ENCODE peak calls at places on chromosomes 4 and X, in ten cellular contexts. One of them, this sample, is unnamed.

GRCh38 chr4:82744284-82744963 is 54.2 kb downstream of the SCD5 start:
- DNase-seq in neural progenitor cell: no peak
- DNase-seq in spleen: no peak
- DNase-seq in stomach: peak
- DNase-seq in heart right ventricle: no peak
- DNase-seq in uterus: no peak
- DNase-seq in astrocyte of the spinal cord: peak
- DNase-seq in esophagus squamous epithelium: no peak
- DNase-seq in cardiac muscle cell: no peak
- DNase-seq in ovary: no peak
- DNase-seq in this sample: no peak

GRCh38 chr4:177177446-177178160 is 132.1 kb upstream of the NEIL3 start:
- DNase-seq in neural progenitor cell: no peak
- DNase-seq in astrocyte of the spinal cord: peak
- DNase-seq in spleen: no peak
- DNase-seq in stomach: no peak
- DNase-seq in cardiac muscle cell: peak
- DNase-seq in heart right ventricle: no peak
- DNase-seq in esophagus squamous epithelium: no peak
- DNase-seq in uterus: no peak
- DNase-seq in ovary: no peak
- DNase-seq in this sample: no peak

GRCh38 chr4:168797176-168797575 is 212.9 kb downstream of the CBR4 start:
- DNase-seq in spleen: no peak
- DNase-seq in esophagus squamous epithelium: no peak
- DNase-seq in uterus: no peak
- DNase-seq in ovary: no peak
- DNase-seq in astrocyte of the spinal cord: peak
- DNase-seq in neural progenitor cell: no peak
- DNase-seq in stomach: no peak
- DNase-seq in heart right ventricle: no peak
- DNase-seq in cardiac muscle cell: peak
- DNase-seq in this sample: no peak

GRCh38 chrX:72621619-72622485 is 49.2 kb upstream of the HDAC8 start:
- DNase-seq in stomach: no peak
- DNase-seq in astrocyte of the spinal cord: peak
- DNase-seq in ovary: no peak
- DNase-seq in neural progenitor cell: no peak
- DNase-seq in uterus: no peak
- DNase-seq in cardiac muscle cell: peak
- DNase-seq in esophagus squamous epithelium: no peak
- DNase-seq in spleen: no peak
- DNase-seq in heart right ventricle: no peak
- DNase-seq in this sample: no peak

GRCh38 chr4:136713140-136713539 is 819.2 kb downstream of the PCDH18 start:
- DNase-seq in cardiac muscle cell: peak
- DNase-seq in uterus: no peak
- DNase-seq in heart right ventricle: no peak
- DNase-seq in ovary: no peak
- DNase-seq in astrocyte of the spinal cord: peak
- DNase-seq in stomach: no peak
- DNase-seq in spleen: no peak
- DNase-seq in esophagus squamous epithelium: no peak
- DNase-seq in neural progenitor cell: no peak
- DNase-seq in this sample: no peak

GRCh38 chrX:129771266-129771995 is 8.3 kb upstream of the SASH3 start:
- DNase-seq in heart right ventricle: no peak
- DNase-seq in cardiac muscle cell: no peak
- DNase-seq in spleen: peak
- DNase-seq in neural progenitor cell: no peak
- DNase-seq in ovary: no peak
- DNase-seq in stomach: no peak
- DNase-seq in esophagus squamous epithelium: no peak
- DNase-seq in astrocyte of the spinal cord: no peak
- DNase-seq in uterus: no peak
- DNase-seq in this sample: no peak

GRCh38 chr4:161252520-161253141 is 911.2 kb downstream of the FSTL5 start:
- DNase-seq in cardiac muscle cell: peak
- DNase-seq in ovary: no peak
- DNase-seq in heart right ventricle: no peak
- DNase-seq in uterus: no peak
- DNase-seq in stomach: no peak
- DNase-seq in esophagus squamous epithelium: no peak
- DNase-seq in spleen: no peak
- DNase-seq in neural progenitor cell: no peak
- DNase-seq in astrocyte of the spinal cord: peak
- DNase-seq in this sample: no peak

GRCh38 chrX:45668686-45669443 is 468.2 kb upstream of the DIPK2B start:
- DNase-seq in ovary: no peak
- DNase-seq in esophagus squamous epithelium: no peak
- DNase-seq in neural progenitor cell: no peak
- DNase-seq in uterus: no peak
- DNase-seq in astrocyte of the spinal cord: peak
- DNase-seq in cardiac muscle cell: peak
- DNase-seq in heart right ventricle: no peak
- DNase-seq in stomach: no peak
- DNase-seq in spleen: no peak
- DNase-seq in this sample: no peak

GRCh38 chr4:186957952-186958555 is 234.4 kb upstream of the FAT1 start:
- DNase-seq in neural progenitor cell: peak
- DNase-seq in heart right ventricle: no peak
- DNase-seq in uterus: no peak
- DNase-seq in spleen: no peak
- DNase-seq in esophagus squamous epithelium: no peak
- DNase-seq in ovary: no peak
- DNase-seq in cardiac muscle cell: no peak
- DNase-seq in astrocyte of the spinal cord: peak
- DNase-seq in stomach: no peak
- DNase-seq in this sample: no peak

GRCh38 chrX:18676470-18676869 is 4.6 kb upstream of the RS1 start:
- DNase-seq in spleen: no peak
- DNase-seq in esophagus squamous epithelium: no peak
- DNase-seq in uterus: peak
- DNase-seq in neural progenitor cell: peak
- DNase-seq in heart right ventricle: no peak
- DNase-seq in stomach: no peak
- DNase-seq in astrocyte of the spinal cord: no peak
- DNase-seq in cardiac muscle cell: peak
- DNase-seq in ovary: no peak
- DNase-seq in this sample: no peak
- TF ChIP-seq CTCF in spleen: no peak
- TF ChIP-seq CTCF in esophagus squamous epithelium: no peak
- TF ChIP-seq CTCF in uterus: no peak
- TF ChIP-seq CTCF in neural progenitor cell: peak
- TF ChIP-seq CTCF in heart right ventricle: no peak
- TF ChIP-seq CTCF in stomach: no peak
- TF ChIP-seq CTCF in astrocyte of the spinal cord: peak
- TF ChIP-seq CTCF in cardiac muscle cell: peak
- TF ChIP-seq CTCF in ovary: peak
- TF ChIP-seq CTCF in this sample: peak

DNA sequence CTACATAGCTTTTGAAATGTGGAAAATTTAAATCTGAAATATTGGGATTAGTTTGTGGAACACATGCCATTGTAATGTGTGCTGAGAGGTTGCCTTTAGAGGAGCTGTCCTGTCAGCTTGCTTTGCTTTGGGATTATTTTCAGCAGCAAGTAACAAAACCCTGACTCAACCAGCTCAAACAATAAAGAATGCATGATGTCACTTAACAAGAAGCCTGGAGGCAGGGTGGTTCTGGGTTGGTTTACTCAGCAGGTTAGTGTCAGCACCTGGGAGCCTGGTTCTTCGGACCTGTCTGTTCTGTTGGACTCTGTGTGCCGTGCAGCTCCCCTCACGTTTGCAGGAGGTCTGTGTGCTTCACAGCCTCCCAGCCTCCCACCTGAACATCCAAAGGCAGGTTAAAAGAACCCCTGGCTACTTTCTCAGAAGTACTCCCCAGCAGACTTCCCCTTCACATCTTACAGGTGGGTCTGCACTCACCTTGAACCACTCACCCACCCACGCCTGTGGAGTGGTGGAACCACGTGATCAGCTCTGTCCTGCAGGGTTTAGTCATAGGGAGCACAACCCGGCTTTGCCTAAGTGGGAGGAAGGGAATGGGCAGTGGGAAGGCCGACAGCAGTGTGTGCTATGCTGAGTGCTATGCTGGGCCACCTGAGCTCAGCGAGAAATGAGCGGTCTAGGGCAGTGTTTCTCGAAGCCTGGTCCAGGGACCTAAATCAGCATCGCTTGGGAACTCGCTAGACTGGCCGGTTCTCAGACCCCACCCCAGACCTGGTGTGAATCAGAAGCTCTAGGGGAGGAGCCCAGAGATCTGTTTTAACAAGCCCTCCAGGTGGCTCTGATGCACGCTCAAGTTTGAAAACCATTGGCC is 20.4 kb downstream of the TMEM131L start:
- DNase-seq in stomach: peak
- DNase-seq in ovary: no peak
- DNase-seq in esophagus squamous epithelium: no peak
- DNase-seq in heart right ventricle: peak
- DNase-seq in neural progenitor cell: peak
- DNase-seq in astrocyte of the spinal cord: peak
- DNase-seq in uterus: peak
- DNase-seq in cardiac muscle cell: peak
- DNase-seq in spleen: no peak
- DNase-seq in this sample: no peak
- H3K4me3 ChIP-seq in stomach: no peak
- H3K4me3 ChIP-seq in ovary: no peak
- H3K4me3 ChIP-seq in esophagus squamous epithelium: no peak
- H3K4me3 ChIP-seq in heart right ventricle: no peak
- H3K4me3 ChIP-seq in neural progenitor cell: no peak
- H3K4me3 ChIP-seq in astrocyte of the spinal cord: no peak
- H3K4me3 ChIP-seq in uterus: no peak
- H3K4me3 ChIP-seq in cardiac muscle cell: no peak
- H3K4me3 ChIP-seq in spleen: no peak
- H3K4me3 ChIP-seq in this sample: no peak

DNA sequence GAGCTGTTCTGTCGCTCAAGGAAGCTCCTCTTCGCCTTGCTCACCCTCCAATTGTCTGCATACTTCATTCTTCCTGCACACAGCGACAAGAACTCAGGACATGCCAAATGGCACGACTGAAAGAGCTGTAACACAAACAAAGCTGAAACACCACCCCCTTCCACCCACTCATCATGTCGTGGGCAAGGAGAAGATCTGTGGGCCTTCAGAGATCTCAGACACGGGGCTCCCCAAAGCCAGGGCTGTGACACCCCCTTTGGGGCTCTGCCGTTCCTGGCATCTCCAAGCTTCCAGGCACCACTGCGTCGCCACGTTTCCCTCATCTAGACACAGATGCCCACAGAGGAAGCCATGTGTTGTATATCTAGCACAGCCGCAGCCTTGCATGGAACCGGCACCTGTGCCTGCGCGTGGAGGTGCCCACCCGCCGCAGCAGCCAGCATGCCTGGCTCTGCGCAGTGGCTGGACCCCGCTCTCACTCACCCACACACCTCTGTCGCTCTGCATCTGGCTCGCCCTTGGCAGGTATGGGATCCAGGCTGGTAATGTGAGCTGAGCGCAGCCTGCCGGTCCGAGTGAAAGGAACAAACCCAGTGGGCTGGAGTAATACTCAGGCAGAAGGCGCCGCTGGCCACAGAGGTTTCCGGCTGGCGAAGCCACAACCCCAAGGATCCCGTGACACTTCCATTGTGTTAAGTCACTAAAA is 676.4 kb upstream of the INTU start:
- DNase-seq in ovary: no peak
- DNase-seq in neural progenitor cell: no peak
- DNase-seq in cardiac muscle cell: no peak
- DNase-seq in esophagus squamous epithelium: no peak
- DNase-seq in spleen: no peak
- DNase-seq in heart right ventricle: no peak
- DNase-seq in uterus: no peak
- DNase-seq in astrocyte of the spinal cord: no peak
- DNase-seq in stomach: no peak
- DNase-seq in this sample: no peak
- TF ChIP-seq CTCF in ovary: no peak
- TF ChIP-seq CTCF in neural progenitor cell: no peak
- TF ChIP-seq CTCF in cardiac muscle cell: no peak
- TF ChIP-seq CTCF in esophagus squamous epithelium: no peak
- TF ChIP-seq CTCF in spleen: no peak
- TF ChIP-seq CTCF in heart right ventricle: no peak
- TF ChIP-seq CTCF in uterus: no peak
- TF ChIP-seq CTCF in astrocyte of the spinal cord: no peak
- TF ChIP-seq CTCF in stomach: no peak
- TF ChIP-seq CTCF in this sample: no peak

GRCh38 chrX:9466711-9467110 is 1.9 kb downstream of the TBL1X start:
- DNase-seq in neural progenitor cell: no peak
- DNase-seq in spleen: no peak
- DNase-seq in stomach: no peak
- DNase-seq in astrocyte of the spinal cord: no peak
- DNase-seq in esophagus squamous epithelium: no peak
- DNase-seq in cardiac muscle cell: no peak
- DNase-seq in uterus: no peak
- DNase-seq in ovary: no peak
- DNase-seq in heart right ventricle: no peak
- DNase-seq in this sample: no peak

GRCh38 chrX:9465380-9466114 is 689 bp downstream of the TBL1X start:
- DNase-seq in astrocyte of the spinal cord: no peak
- DNase-seq in stomach: peak
- DNase-seq in ovary: peak
- DNase-seq in esophagus squamous epithelium: no peak
- DNase-seq in neural progenitor cell: peak
- DNase-seq in heart right ventricle: peak
- DNase-seq in uterus: no peak
- DNase-seq in spleen: peak
- DNase-seq in cardiac muscle cell: no peak
- DNase-seq in this sample: peak

GRCh38 chrX:9466115-9466495 is 1.2 kb downstream of the TBL1X start:
- DNase-seq in cardiac muscle cell: peak
- DNase-seq in heart right ventricle: peak
- DNase-seq in spleen: peak
- DNase-seq in neural progenitor cell: peak
- DNase-seq in esophagus squamous epithelium: peak
- DNase-seq in ovary: peak
- DNase-seq in uterus: peak
- DNase-seq in astrocyte of the spinal cord: no peak
- DNase-seq in stomach: peak
- DNase-seq in this sample: peak

GRCh38 chrX:9467181-9467580 is 2.3 kb downstream of the TBL1X start:
- DNase-seq in cardiac muscle cell: no peak
- DNase-seq in neural progenitor cell: peak
- DNase-seq in uterus: no peak
- DNase-seq in astrocyte of the spinal cord: no peak
- DNase-seq in heart right ventricle: no peak
- DNase-seq in spleen: no peak
- DNase-seq in stomach: no peak
- DNase-seq in esophagus squamous epithelium: no peak
- DNase-seq in ovary: no peak
- DNase-seq in this sample: no peak

DNA sequence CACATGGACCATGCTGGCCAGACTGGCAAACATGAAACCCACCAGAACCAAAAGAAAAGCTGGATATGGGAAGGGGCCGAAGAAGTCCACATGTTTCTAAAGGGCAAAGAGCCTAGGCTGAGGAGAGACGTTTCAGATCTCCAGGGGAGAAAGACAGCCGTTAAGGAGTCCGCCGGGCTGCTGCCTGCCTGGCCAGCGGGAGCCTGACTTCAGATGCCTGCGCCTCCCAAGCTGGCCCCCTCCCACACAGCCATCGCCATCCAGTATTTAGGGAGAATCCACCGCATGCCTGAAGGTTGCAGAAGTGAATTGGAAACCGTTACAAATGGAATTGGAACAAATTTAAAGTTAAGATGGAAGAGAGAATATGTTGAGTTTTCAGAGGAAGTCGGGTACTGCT is 2.9 kb downstream of the TBL1X start:
- DNase-seq in stomach: no peak
- DNase-seq in astrocyte of the spinal cord: no peak
- DNase-seq in cardiac muscle cell: no peak
- DNase-seq in spleen: no peak
- DNase-seq in ovary: no peak
- DNase-seq in uterus: no peak
- DNase-seq in esophagus squamous epithelium: no peak
- DNase-seq in neural progenitor cell: peak
- DNase-seq in heart right ventricle: no peak
- DNase-seq in this sample: no peak
- H3K4me3 ChIP-seq in stomach: peak
- H3K4me3 ChIP-seq in astrocyte of the spinal cord: no peak
- H3K4me3 ChIP-seq in cardiac muscle cell: no peak
- H3K4me3 ChIP-seq in spleen: no peak
- H3K4me3 ChIP-seq in ovary: peak
- H3K4me3 ChIP-seq in uterus: peak
- H3K4me3 ChIP-seq in esophagus squamous epithelium: no peak
- H3K4me3 ChIP-seq in neural progenitor cell: peak
- H3K4me3 ChIP-seq in heart right ventricle: no peak
- H3K4me3 ChIP-seq in this sample: no peak

This sample was measured in left ventricle myocardium inferior.